ENCODE peak calls at places on chromosomes 4 and X, in six cellular contexts. One of them, this sample, is unnamed. For H3K9me3, the result is how much of the 10 kb centered on the place peaks cover.

GRCh38 chrX:39850630-39851152 is 247.1 kb downstream of the BCOR start:
- DNase-seq in H1: no peak
- DNase-seq in CD4-positive, alpha-beta memory T cell: peak
- DNase-seq in upper lobe of right lung: no peak
- DNase-seq in upper lobe of left lung: no peak
- DNase-seq in astrocyte: peak
- DNase-seq in this sample: no peak

GRCh38 chrX:140762061-140762460 is 52.5 kb downstream of the LINC00632 start:
- DNase-seq in H1: no peak
- DNase-seq in CD4-positive, alpha-beta memory T cell: peak
- DNase-seq in upper lobe of right lung: no peak
- DNase-seq in upper lobe of left lung: no peak
- DNase-seq in astrocyte: peak
- DNase-seq in this sample: peak

GRCh38 chr4:182831376-182831775 is 85.8 kb downstream of the DCTD start:
- DNase-seq in H1: no peak
- DNase-seq in CD4-positive, alpha-beta memory T cell: no peak
- DNase-seq in upper lobe of right lung: no peak
- DNase-seq in upper lobe of left lung: no peak
- DNase-seq in astrocyte: no peak
- DNase-seq in this sample: no peak

GRCh38 chr4:72564184-72564583 is 4.8 kb downstream of the ADAMTS3 start:
- DNase-seq in H1: no peak
- DNase-seq in CD4-positive, alpha-beta memory T cell: no peak
- DNase-seq in upper lobe of right lung: no peak
- DNase-seq in upper lobe of left lung: no peak
- DNase-seq in astrocyte: peak
- DNase-seq in this sample: no peak

GRCh38 chr4:62119195-62119594 is 919.1 kb downstream of the ADGRL3 start:
- DNase-seq in H1: no peak
- DNase-seq in CD4-positive, alpha-beta memory T cell: no peak
- DNase-seq in upper lobe of right lung: no peak
- DNase-seq in upper lobe of left lung: no peak
- DNase-seq in astrocyte: no peak
- DNase-seq in this sample: no peak

GRCh38 chr4:107564326-107564725 is 155.7 kb downstream of the PAPSS1 start:
- DNase-seq in H1: no peak
- DNase-seq in CD4-positive, alpha-beta memory T cell: no peak
- DNase-seq in upper lobe of right lung: no peak
- DNase-seq in upper lobe of left lung: no peak
- DNase-seq in astrocyte: peak
- DNase-seq in this sample: no peak

GRCh38 chr4:55393461-55394320 is 2.1 kb upstream of the TMEM165 start:
- DNase-seq in H1: no peak
- DNase-seq in CD4-positive, alpha-beta memory T cell: no peak
- DNase-seq in upper lobe of right lung: no peak
- DNase-seq in upper lobe of left lung: no peak
- DNase-seq in astrocyte: no peak
- DNase-seq in this sample: peak

GRCh38 chr4:161320377-161320776 is 843.4 kb downstream of the FSTL5 start:
- DNase-seq in H1: peak
- DNase-seq in CD4-positive, alpha-beta memory T cell: no peak
- DNase-seq in upper lobe of right lung: no peak
- DNase-seq in upper lobe of left lung: no peak
- DNase-seq in astrocyte: peak
- DNase-seq in this sample: peak

GRCh38 chr4:101458473-101458872 is 111.1 kb upstream of the PPP3CA start:
- DNase-seq in H1: no peak
- DNase-seq in CD4-positive, alpha-beta memory T cell: no peak
- DNase-seq in upper lobe of right lung: no peak
- DNase-seq in upper lobe of left lung: no peak
- DNase-seq in astrocyte: no peak
- DNase-seq in this sample: no peak

GRCh38 chr4:31334086-31334910 is 614.1 kb downstream of the PCDH7 start:
- DNase-seq in H1: no peak
- DNase-seq in CD4-positive, alpha-beta memory T cell: no peak
- DNase-seq in upper lobe of right lung: no peak
- DNase-seq in upper lobe of left lung: no peak
- DNase-seq in astrocyte: no peak
- DNase-seq in this sample: no peak

GRCh38 chr4:100935090-100935489 is 412.2 kb downstream of the PPP3CA start:
- DNase-seq in H1: no peak
- DNase-seq in CD4-positive, alpha-beta memory T cell: no peak
- DNase-seq in upper lobe of right lung: no peak
- DNase-seq in upper lobe of left lung: no peak
- DNase-seq in astrocyte: no peak
- DNase-seq in this sample: peak

GRCh38 chrX:65677954-65678469 is 10.6 kb downstream of the MSN start:
- DNase-seq in H1: no peak
- DNase-seq in CD4-positive, alpha-beta memory T cell: no peak
- DNase-seq in upper lobe of right lung: no peak
- DNase-seq in upper lobe of left lung: no peak
- DNase-seq in astrocyte: peak
- DNase-seq in this sample: no peak

GRCh38 chrX:10111364-10112148 is 45.2 kb upstream of the CLCN4 start:
- DNase-seq in H1: no peak
- DNase-seq in CD4-positive, alpha-beta memory T cell: peak
- DNase-seq in upper lobe of right lung: no peak
- DNase-seq in upper lobe of left lung: no peak
- DNase-seq in astrocyte: no peak
- DNase-seq in this sample: peak

GRCh38 chr4:8204576-8205227 is 5.6 kb downstream of the SH3TC1 start:
- DNase-seq in H1: no peak
- DNase-seq in CD4-positive, alpha-beta memory T cell: no peak
- DNase-seq in upper lobe of right lung: no peak
- DNase-seq in upper lobe of left lung: peak
- DNase-seq in astrocyte: no peak
- DNase-seq in this sample: no peak

GRCh38 chrX:48751343-48751742 is 10.2 kb upstream of the GLOD5 start:
- DNase-seq in H1: no peak
- DNase-seq in CD4-positive, alpha-beta memory T cell: no peak
- DNase-seq in upper lobe of right lung: no peak
- DNase-seq in upper lobe of left lung: no peak
- DNase-seq in astrocyte: no peak
- DNase-seq in this sample: no peak

GRCh38 chr4:15934259-15934658 is 4.3 kb downstream of the FGFBP1 start:
- DNase-seq in H1: no peak
- DNase-seq in CD4-positive, alpha-beta memory T cell: no peak
- DNase-seq in upper lobe of right lung: no peak
- DNase-seq in upper lobe of left lung: no peak
- DNase-seq in astrocyte: no peak
- DNase-seq in this sample: no peak

GRCh38 chrX:53251307-53251706 is 26.3 kb upstream of the KDM5C start:
- DNase-seq in H1: no peak
- DNase-seq in CD4-positive, alpha-beta memory T cell: no peak
- DNase-seq in upper lobe of right lung: no peak
- DNase-seq in upper lobe of left lung: no peak
- DNase-seq in astrocyte: no peak
- DNase-seq in this sample: no peak

GRCh38 chr4:79413032-79413431 is 5.0 kb upstream of the GK2 start:
- DNase-seq in H1: no peak
- DNase-seq in CD4-positive, alpha-beta memory T cell: no peak
- DNase-seq in upper lobe of right lung: no peak
- DNase-seq in upper lobe of left lung: no peak
- DNase-seq in astrocyte: no peak
- DNase-seq in this sample: no peak

GRCh38 chr4:156598138-156598681 is 373.4 kb downstream of the PDGFC start:
- DNase-seq in H1: peak
- DNase-seq in CD4-positive, alpha-beta memory T cell: no peak
- DNase-seq in upper lobe of right lung: no peak
- DNase-seq in upper lobe of left lung: no peak
- DNase-seq in astrocyte: peak
- DNase-seq in this sample: no peak

GRCh38 chr4:32440391-32440790 is 1720.2 kb downstream of the PCDH7 start:
- DNase-seq in H1: no peak
- DNase-seq in CD4-positive, alpha-beta memory T cell: no peak
- DNase-seq in upper lobe of right lung: no peak
- DNase-seq in upper lobe of left lung: no peak
- DNase-seq in astrocyte: no peak
- DNase-seq in this sample: peak

GRCh38 chr4:28073860-28074555 is 1213.4 kb downstream of the STIM2 start:
- DNase-seq in H1: no peak
- DNase-seq in CD4-positive, alpha-beta memory T cell: no peak
- DNase-seq in upper lobe of right lung: no peak
- DNase-seq in upper lobe of left lung: no peak
- DNase-seq in astrocyte: no peak
- DNase-seq in this sample: no peak

GRCh38 chr4:28075557-28075956 is 1214.9 kb downstream of the STIM2 start:
- DNase-seq in H1: no peak
- DNase-seq in CD4-positive, alpha-beta memory T cell: no peak
- DNase-seq in upper lobe of right lung: no peak
- DNase-seq in upper lobe of left lung: no peak
- DNase-seq in astrocyte: no peak
- DNase-seq in this sample: no peak
- H3K9me3 ChIP-seq in H1: under half
- H3K9me3 ChIP-seq in CD4-positive, alpha-beta memory T cell: under half
- H3K9me3 ChIP-seq in upper lobe of right lung: under half
- H3K9me3 ChIP-seq in upper lobe of left lung: under half
- H3K9me3 ChIP-seq in astrocyte: under half
- H3K9me3 ChIP-seq in this sample: under half

GRCh38 chrX:1440506-1440905 is 12.2 kb downstream of the ASMTL start:
- DNase-seq in H1: no peak
- DNase-seq in CD4-positive, alpha-beta memory T cell: no peak
- DNase-seq in upper lobe of right lung: peak
- DNase-seq in upper lobe of left lung: no peak
- DNase-seq in astrocyte: no peak
- DNase-seq in this sample: no peak
- H3K9me3 ChIP-seq in H1: under half
- H3K9me3 ChIP-seq in CD4-positive, alpha-beta memory T cell: under half
- H3K9me3 ChIP-seq in upper lobe of right lung: under half
- H3K9me3 ChIP-seq in upper lobe of left lung: under half
- H3K9me3 ChIP-seq in astrocyte: under half
- H3K9me3 ChIP-seq in this sample: under half

GRCh38 chr4:20020049-20020448 is 231.7 kb upstream of the SLIT2 start:
- DNase-seq in H1: no peak
- DNase-seq in CD4-positive, alpha-beta memory T cell: no peak
- DNase-seq in upper lobe of right lung: no peak
- DNase-seq in upper lobe of left lung: no peak
- DNase-seq in astrocyte: no peak
- DNase-seq in this sample: no peak

GRCh38 chr4:20017439-20017838 is 234.3 kb upstream of the SLIT2 start:
- DNase-seq in H1: no peak
- DNase-seq in CD4-positive, alpha-beta memory T cell: no peak
- DNase-seq in upper lobe of right lung: no peak
- DNase-seq in upper lobe of left lung: no peak
- DNase-seq in astrocyte: no peak
- DNase-seq in this sample: no peak

GRCh38 chr4:20019310-20020015 is 232.2 kb upstream of the SLIT2 start:
- DNase-seq in H1: no peak
- DNase-seq in CD4-positive, alpha-beta memory T cell: no peak
- DNase-seq in upper lobe of right lung: no peak
- DNase-seq in upper lobe of left lung: no peak
- DNase-seq in astrocyte: peak
- DNase-seq in this sample: no peak

GRCh38 chr4:20017035-20017434 is 234.7 kb upstream of the SLIT2 start:
- DNase-seq in H1: no peak
- DNase-seq in CD4-positive, alpha-beta memory T cell: no peak
- DNase-seq in upper lobe of right lung: no peak
- DNase-seq in upper lobe of left lung: no peak
- DNase-seq in astrocyte: peak
- DNase-seq in this sample: no peak

GRCh38 chr4:20015825-20016224 is 235.9 kb upstream of the SLIT2 start:
- DNase-seq in H1: no peak
- DNase-seq in CD4-positive, alpha-beta memory T cell: no peak
- DNase-seq in upper lobe of right lung: no peak
- DNase-seq in upper lobe of left lung: no peak
- DNase-seq in astrocyte: no peak
- DNase-seq in this sample: no peak
- H3K9me3 ChIP-seq in H1: under half
- H3K9me3 ChIP-seq in CD4-positive, alpha-beta memory T cell: under half
- H3K9me3 ChIP-seq in upper lobe of right lung: under half
- H3K9me3 ChIP-seq in upper lobe of left lung: under half
- H3K9me3 ChIP-seq in astrocyte: under half
- H3K9me3 ChIP-seq in this sample: under half

DNA sequence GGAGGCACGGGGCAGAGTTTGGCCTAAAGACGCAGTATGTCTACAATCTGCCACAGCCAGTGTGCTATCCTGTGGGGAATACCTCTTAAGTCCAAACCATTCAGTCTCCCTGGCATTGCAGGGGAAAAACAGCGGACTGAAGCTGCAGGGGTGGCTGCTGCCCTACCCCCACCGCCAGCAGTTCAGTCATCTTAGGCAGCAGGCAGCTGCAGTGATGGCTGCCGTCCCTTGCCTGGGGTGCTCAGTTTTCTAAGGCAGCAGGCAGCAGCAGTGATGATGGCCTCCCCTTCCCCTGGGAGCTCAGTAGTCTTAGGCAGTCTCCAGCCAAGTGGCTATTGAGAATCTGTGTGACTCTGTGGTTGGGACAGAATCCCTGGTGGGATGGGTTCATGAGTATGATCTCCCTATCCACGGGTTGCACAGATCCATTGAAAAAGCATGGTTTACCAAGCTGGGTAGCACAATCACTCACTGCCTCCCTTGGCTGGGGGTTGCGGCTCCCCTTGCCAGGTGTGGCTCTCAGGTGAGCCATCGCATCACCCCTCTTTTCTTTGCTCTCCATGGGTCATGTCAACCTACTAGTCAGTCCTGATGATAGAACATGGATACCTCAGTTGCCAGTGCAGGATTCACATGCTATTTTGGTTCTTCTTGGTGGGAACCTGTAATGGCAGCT is 48.9 kb upstream of the GRID2 start:
- DNase-seq in H1: peak
- DNase-seq in CD4-positive, alpha-beta memory T cell: no peak
- DNase-seq in upper lobe of right lung: no peak
- DNase-seq in upper lobe of left lung: peak
- DNase-seq in astrocyte: no peak
- DNase-seq in this sample: no peak
- H3K9me3 ChIP-seq in H1: half or more
- H3K9me3 ChIP-seq in CD4-positive, alpha-beta memory T cell: under half
- H3K9me3 ChIP-seq in upper lobe of right lung: under half
- H3K9me3 ChIP-seq in upper lobe of left lung: under half
- H3K9me3 ChIP-seq in astrocyte: under half
- H3K9me3 ChIP-seq in this sample: under half

GRCh38 chr4:179521937-179522336 is 2079.7 kb upstream of the AGA start:
- DNase-seq in H1: no peak
- DNase-seq in CD4-positive, alpha-beta memory T cell: no peak
- DNase-seq in upper lobe of right lung: no peak
- DNase-seq in upper lobe of left lung: no peak
- DNase-seq in astrocyte: no peak
- DNase-seq in this sample: no peak
- H3K9me3 ChIP-seq in H1: under half
- H3K9me3 ChIP-seq in CD4-positive, alpha-beta memory T cell: under half
- H3K9me3 ChIP-seq in upper lobe of right lung: under half
- H3K9me3 ChIP-seq in upper lobe of left lung: under half
- H3K9me3 ChIP-seq in astrocyte: under half
- H3K9me3 ChIP-seq in this sample: under half

GRCh38 chr4:165439981-165440380 is 61.2 kb downstream of the CPE start:
- DNase-seq in H1: no peak
- DNase-seq in CD4-positive, alpha-beta memory T cell: no peak
- DNase-seq in upper lobe of right lung: no peak
- DNase-seq in upper lobe of left lung: no peak
- DNase-seq in astrocyte: no peak
- DNase-seq in this sample: no peak
- H3K9me3 ChIP-seq in H1: under half
- H3K9me3 ChIP-seq in CD4-positive, alpha-beta memory T cell: under half
- H3K9me3 ChIP-seq in upper lobe of right lung: under half
- H3K9me3 ChIP-seq in upper lobe of left lung: under half
- H3K9me3 ChIP-seq in astrocyte: under half
- H3K9me3 ChIP-seq in this sample: under half